ENCODE peak calls at places on chromosomes 2 and 18, in five cellular contexts. P is NB4, T is prostate gland, I is breast epithelium, C is stomach. Z is an unnamed sample.

GRCh38 chr2:35821675-35822074 is 533.9 kb upstream of the CRIM1 start:
- DNase-seq in T (no peak), C (no peak), P (no peak), I (no peak), Z (no peak)

GRCh38 chr2:98903767-98904485 is 32.1 kb downstream of the CRACDL start:
- DNase-seq in P (no peak), T (no peak), C (no peak), I (peak), Z (no peak)

GRCh38 chr2:238528953-238529781 is 102.4 kb downstream of the ASB1 start:
- DNase-seq in P (no peak), C (no peak), T (peak), I (no peak), Z (no peak)

GRCh38 chr2:16425462-16426336 is 239.9 kb downstream of the CYRIA start:
- DNase-seq in T (peak), C (peak), P (no peak), I (no peak), Z (no peak)

GRCh38 chr2:81658227-81658626 is 1353.7 kb upstream of the LRRTM1 start:
- DNase-seq in I (no peak), P (no peak), C (no peak), T (no peak), Z (no peak)

GRCh38 chr2:225994748-225995405 is 595.4 kb downstream of the NYAP2 start:
- DNase-seq in P (no peak), T (no peak), I (no peak), C (no peak), Z (no peak)

GRCh38 chr2:47751856-47752414 is 31.0 kb upstream of the MSH6 start:
- DNase-seq in C (no peak), T (no peak), P (peak), I (no peak), Z (no peak)

GRCh38 chr2:43300781-43301586 is 74.6 kb upstream of the ZFP36L2 start:
- DNase-seq in T (peak), P (no peak), C (peak), I (no peak), Z (no peak)

GRCh38 chr18:25349131-25349925 is 2.6 kb downstream of the ZNF521 start:
- DNase-seq in T (no peak), P (no peak), C (no peak), I (peak), Z (no peak)

GRCh38 chr2:85601771-85602475 is 575 bp downstream of the TMEM150A start:
- DNase-seq in T (peak), I (peak), C (peak), P (no peak), Z (no peak)

GRCh38 chr2:6823111-6823510 is 42.6 kb downstream of the CMPK2 start:
- DNase-seq in T (no peak), P (no peak), I (no peak), C (no peak), Z (no peak)

GRCh38 chr2:207071820-207072219 is 93.9 kb downstream of the KLF7 start:
- DNase-seq in P (no peak), I (no peak), T (no peak), C (no peak), Z (no peak)

GRCh38 chr2:18749912-18750526 is 160.7 kb upstream of the NT5C1B start:
- DNase-seq in I (peak), T (peak), P (peak), C (peak), Z (no peak)

GRCh38 chr2:74741076-74741460 is 87.0 kb downstream of the SEMA4F start:
- DNase-seq in T (no peak), I (no peak), C (no peak), P (no peak), Z (no peak)

GRCh38 chr2:39188958-39189499 is 54.7 kb downstream of the CDKL4 start:
- DNase-seq in I (no peak), C (no peak), P (no peak), T (no peak), Z (no peak)

GRCh38 chr2:172710584-172711024 is 25.0 kb upstream of the RAPGEF4 start:
- DNase-seq in P (peak), C (no peak), I (no peak), T (peak), Z (no peak)

GRCh38 chr2:183026424-183026823 is 11.8 kb downstream of the NCKAP1 start:
- DNase-seq in P (no peak), I (no peak), T (no peak), C (no peak), Z (no peak)

GRCh38 chr2:69154031-69154430 is 141.1 kb downstream of the ANTXR1 start:
- DNase-seq in I (no peak), T (no peak), C (no peak), P (no peak), Z (no peak)

GRCh38 chr2:69152847-69153246 is 139.9 kb downstream of the ANTXR1 start:
- DNase-seq in C (no peak), T (no peak), I (no peak), P (no peak), Z (no peak)

GRCh38 chr2:69151974-69152373 is 139.0 kb downstream of the ANTXR1 start:
- DNase-seq in T (no peak), I (no peak), P (no peak), C (no peak), Z (no peak)

GRCh38 chr2:69147841-69148533 is 135.0 kb downstream of the ANTXR1 start:
- DNase-seq in C (no peak), P (no peak), I (no peak), T (no peak), Z (no peak)

DNA sequence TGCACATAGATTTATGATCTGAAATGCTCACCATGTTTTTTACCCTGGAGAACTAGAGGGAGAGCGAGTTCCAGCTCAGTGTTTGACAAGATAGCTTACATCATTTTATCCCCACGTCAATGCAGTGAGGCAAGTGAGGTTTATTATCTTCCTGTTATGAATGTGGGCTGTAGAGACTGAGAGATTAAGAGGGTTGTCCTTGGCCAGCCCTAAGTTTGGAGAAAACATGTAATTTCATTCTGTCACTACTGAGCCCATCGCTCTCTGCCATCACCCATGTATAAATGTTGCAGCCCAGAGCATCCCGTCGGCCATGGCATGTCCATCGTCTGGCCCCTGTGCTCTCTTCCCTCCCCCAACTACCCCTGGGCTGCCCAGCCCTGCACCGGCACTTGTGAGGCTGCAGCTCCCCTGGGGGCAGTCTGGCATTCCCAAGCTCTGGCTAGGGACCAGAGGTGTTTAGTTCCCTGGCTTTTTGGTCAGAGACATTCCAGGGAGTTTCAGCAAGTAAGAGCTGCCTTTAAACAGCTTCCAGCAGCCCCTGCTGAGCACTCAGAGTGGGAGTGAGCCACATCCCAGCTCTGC is 136.7 kb downstream of the ANTXR1 start:
- DNase-seq in P (peak), C (no peak), T (no peak), I (peak), Z (no peak)
- TF ChIP-seq POLR2A in P (no peak), C (no peak), T (no peak), I (no peak), Z (no peak)

GRCh38 chr18:7464245-7464966 is 102.7 kb upstream of the PTPRM start:
- DNase-seq in C (no peak), I (peak), P (no peak), T (no peak), Z (no peak)

GRCh38 chr18:7467708-7468466 is 99.2 kb upstream of the PTPRM start:
- DNase-seq in C (no peak), T (no peak), I (no peak), P (no peak), Z (no peak)

GRCh38 chr18:7470503-7470902 is 96.6 kb upstream of the PTPRM start:
- DNase-seq in I (no peak), P (no peak), C (no peak), T (no peak), Z (no peak)

DNA sequence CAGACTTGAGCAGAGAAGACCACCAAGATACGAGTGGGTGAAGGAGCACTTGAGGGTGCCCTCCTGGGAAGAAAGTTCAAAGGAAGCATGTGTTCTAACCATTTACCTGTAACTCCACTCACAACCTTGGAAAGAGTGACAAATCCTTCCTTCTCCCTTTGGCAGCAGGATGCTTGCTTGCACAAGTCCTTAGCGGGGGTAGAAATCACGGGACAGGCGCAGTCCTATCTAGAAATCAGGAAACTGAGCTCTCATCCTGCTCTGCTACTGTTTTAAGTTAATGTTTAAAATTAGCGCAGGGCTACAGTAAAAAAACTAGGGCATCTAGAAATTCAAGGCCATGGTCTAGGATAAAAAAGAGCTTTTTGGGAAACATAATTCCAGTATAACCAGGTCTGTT is 100.9 kb upstream of the PTPRM start:
- DNase-seq in P (no peak), T (no peak), I (no peak), C (no peak), Z (no peak)
- TF ChIP-seq POLR2A in P (no peak), T (no peak), I (no peak), C (no peak), Z (no peak)

DNA sequence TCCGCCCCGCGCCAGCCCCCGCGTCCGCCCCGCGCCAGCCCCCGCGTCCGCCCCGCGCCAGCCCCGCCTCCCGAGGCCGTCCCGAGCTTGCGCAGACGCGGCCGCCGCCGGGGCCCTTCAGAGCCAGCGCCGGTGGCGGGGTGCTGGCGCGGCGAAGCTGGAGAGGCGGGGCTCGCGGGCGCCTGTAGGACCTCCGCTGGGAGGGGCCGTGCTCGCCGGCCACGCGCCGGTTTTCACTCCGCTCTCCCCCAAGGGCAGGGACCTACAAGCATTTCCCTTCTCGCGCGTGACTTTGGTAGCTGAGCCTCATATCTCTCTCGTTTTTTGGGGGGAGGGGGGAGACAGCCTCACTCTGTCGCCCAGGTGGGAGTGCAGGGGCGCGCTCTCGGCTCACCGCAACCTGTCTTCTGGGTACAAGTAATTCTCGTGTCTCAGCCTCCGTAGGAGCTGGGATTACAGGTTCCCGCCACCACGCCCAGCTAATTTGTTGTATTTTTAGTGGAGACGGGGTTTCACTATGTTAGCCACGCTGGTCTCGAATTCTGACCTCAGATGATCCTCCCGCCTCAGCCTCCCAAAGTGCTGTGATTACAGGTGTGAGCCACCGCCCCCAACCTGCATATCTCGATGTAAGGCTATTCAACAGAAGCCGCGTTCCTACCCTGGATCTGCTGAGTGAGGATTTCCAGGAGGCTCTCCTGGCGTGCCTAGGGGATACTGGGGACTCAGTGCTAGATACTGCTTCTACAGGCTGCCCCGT is at the start of gene ZNF514:
- DNase-seq in I (peak), T (peak), P (peak), C (peak), Z (peak)
- TF ChIP-seq POLR2A in I (no peak), T (no peak), P (no peak), C (no peak), Z (no peak)

GRCh38 chr2:190640124-190640523 is 8.8 kb upstream of the NAB1 start:
- DNase-seq in P (no peak), I (no peak), C (no peak), T (no peak), Z (no peak)

GRCh38 chr2:190637331-190637734 is 11.6 kb upstream of the NAB1 start:
- DNase-seq in P (peak), T (no peak), I (no peak), C (no peak), Z (no peak)

GRCh38 chr2:190636362-190636761 is 12.5 kb upstream of the NAB1 start:
- DNase-seq in T (no peak), I (no peak), P (peak), C (no peak), Z (no peak)

GRCh38 chr2:190635781-190636180 is 13.1 kb upstream of the NAB1 start:
- DNase-seq in C (no peak), T (no peak), I (no peak), P (peak), Z (no peak)

DNA sequence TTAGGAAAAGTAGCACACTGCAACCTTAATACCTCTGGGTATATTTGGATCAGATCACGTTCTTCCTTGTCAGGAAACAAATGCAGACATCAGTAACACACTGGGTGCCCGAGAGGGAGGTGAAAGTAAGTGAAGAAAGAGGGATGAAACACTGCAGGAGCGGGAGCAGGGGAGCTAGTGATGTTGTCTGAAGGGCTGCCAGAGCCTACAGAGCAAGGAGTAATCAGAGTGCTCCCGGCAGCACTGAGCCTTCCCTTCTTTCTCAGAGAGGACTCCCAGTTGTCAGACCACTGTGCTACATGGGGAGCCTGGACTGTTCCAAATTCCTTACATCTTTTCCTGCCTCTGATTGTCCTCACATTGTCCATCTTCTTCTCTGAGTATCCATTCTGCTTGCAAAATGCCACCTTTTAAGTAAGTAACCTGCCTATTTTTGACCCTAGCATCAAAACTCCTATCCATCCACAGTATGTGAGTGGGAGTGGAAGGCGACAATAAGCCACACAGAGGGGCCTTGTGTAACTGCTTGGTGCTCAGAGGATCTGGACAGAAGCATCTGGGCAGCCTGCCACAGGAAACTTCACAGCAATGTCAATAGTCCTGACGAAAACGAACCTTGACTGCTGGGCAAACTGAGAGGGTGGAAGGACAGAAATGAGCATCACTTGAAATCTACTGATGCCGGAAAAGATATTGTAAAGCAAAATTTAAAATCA is 10.8 kb upstream of the NAB1 start:
- DNase-seq in P (no peak), C (peak), T (no peak), I (peak), Z (no peak)
- TF ChIP-seq POLR2A in P (no peak), C (no peak), T (no peak), I (no peak), Z (no peak)

DNA sequence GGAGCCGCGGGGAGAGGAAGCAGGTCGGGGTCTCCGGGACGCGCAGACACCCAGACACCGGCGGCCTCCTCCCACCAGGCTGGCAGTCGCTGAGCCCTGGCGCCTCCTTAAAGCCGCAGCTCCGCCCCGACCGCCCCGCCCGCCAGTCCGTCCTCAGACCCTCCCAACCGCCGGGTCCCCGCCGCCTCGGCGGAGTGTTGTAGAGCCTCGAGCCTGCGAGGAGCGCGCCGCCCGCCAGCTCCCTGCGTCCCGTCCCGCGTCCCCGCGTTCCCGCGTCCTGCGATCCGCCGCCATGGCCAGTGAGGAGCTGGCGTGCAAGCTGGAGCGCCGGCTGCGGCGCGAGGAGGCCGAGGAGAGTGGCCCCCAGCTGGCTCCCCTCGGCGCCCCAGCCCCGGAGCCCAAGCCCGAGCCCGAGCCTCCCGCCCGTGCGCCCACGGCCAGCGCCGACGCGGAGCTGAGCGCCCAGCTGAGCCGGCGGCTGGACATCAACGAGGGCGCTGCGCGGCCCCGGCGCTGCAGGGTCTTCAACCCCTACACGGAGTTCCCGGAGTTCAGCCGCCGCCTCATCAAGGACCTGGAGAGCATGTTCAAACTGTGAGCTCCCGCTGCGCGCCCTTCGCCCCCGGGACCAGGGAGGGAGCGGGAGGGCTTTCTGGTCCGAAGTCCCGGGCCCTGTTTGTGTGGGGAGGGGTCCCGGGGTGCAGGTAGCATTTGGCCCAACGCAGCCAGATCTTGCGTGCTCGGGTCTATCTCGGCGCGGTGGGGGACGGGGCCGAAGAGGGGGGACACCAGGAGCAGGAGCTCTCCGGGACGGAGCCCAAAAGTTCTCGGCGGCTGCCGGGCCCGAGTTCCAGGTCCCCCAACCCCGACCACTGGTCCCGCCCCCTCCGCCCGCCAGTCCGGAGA is at the start of gene EFHD1:
- DNase-seq in T (peak), C (peak), I (peak), P (peak), Z (no peak)
- TF ChIP-seq POLR2A in T (peak), C (no peak), I (peak), P (no peak), Z (no peak)

GRCh38 chr2:10128420-10128819 is 5.9 kb downstream of the RRM2 start:
- DNase-seq in P (no peak), I (no peak), T (no peak), C (no peak), Z (no peak)
- TF ChIP-seq POLR2A in P (no peak), I (no peak), T (no peak), C (no peak), Z (no peak)

DNA sequence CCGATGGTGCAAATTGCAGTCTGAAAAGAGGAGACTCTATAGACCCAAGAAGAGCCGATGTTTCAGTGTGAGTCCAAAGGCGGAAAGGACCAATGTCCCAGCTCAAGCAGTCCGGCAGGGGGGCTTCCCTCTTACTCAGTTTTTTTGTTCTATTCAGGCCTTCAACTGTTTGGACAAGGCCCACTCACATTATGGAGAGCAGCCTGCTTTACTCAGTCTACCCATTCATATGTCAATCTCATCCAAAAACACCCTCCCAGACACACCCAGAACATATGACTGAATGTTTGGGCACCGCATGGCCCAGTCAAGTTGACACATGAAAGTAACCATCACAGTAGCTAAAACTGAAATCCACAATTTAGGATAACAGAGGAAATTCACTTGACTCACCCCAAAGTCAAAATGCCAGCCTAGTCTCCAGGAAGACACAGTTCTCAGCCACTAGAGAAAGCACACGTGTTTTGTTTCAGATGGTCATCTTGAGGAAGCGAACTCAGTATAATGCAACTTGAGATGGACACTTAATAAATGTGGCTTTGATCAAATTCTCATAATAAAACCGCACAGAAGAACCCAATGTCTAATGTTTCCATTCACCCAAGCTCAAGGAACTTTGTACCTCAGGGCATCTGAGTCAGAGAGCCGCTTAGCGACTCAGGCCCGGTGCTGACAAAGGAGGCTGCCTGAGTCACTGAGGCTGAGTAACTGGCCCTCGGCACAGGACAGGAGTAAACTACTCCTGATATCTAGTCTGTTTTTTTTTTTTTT is 2.4 kb downstream of the FHL2 start:
- DNase-seq in C (peak), P (no peak), I (peak), T (no peak), Z (no peak)
- TF ChIP-seq POLR2A in C (no peak), P (no peak), I (no peak), T (no peak), Z (no peak)